ENCODE peak calls at places on chromosomes 1 and 21, in eight cellular contexts. R is left ventricle myocardium inferior; N is endothelial cell of umbilical vein; E is left lung; W is hepatocyte; F is stomach; D is CD4-positive, alpha-beta memory T cell; Z is heart left ventricle. X is an unnamed sample. For H3K4me1, the result is how much of the 10 kb centered on the place peaks cover.

GRCh38 chr1:50271968-50272578 is 151.2 kb downstream of the DMRTA2 start:
- DNase-seq in Z (peak), F (peak), D (no peak), E (no peak), W (peak), R (peak), N (peak), X (no peak)

GRCh38 chr1:199067483-199067882 is 428.6 kb downstream of the PTPRC start:
- DNase-seq in F (no peak), R (no peak), N (no peak), W (no peak), D (no peak), Z (no peak), E (no peak), X (no peak)

GRCh38 chr1:152888126-152888525 is 10.0 kb downstream of the SMCP start:
- DNase-seq in R (no peak), Z (no peak), E (no peak), F (no peak), N (no peak), D (no peak), W (no peak), X (no peak)

GRCh38 chr1:79792212-79792575 is 785.7 kb upstream of the ADGRL4 start:
- DNase-seq in F (no peak), Z (no peak), R (no peak), W (peak), N (no peak), E (no peak), D (no peak), X (no peak)

GRCh38 chr1:221517961-221518360 is 223.9 kb downstream of the DUSP10 start:
- DNase-seq in F (no peak), W (no peak), D (no peak), Z (no peak), N (no peak), R (no peak), E (no peak), X (no peak)

GRCh38 chr1:24427469-24427862 is 11.9 kb downstream of the NIPAL3 start:
- DNase-seq in W (no peak), E (no peak), N (no peak), R (no peak), F (no peak), D (no peak), Z (no peak), X (no peak)

GRCh38 chr1:160168609-160169369 is 17.4 kb downstream of the ATP1A4 start:
- DNase-seq in W (no peak), F (no peak), D (no peak), E (no peak), R (no peak), Z (no peak), N (no peak), X (no peak)

GRCh38 chr1:222124602-222125001 is 382.7 kb upstream of the DUSP10 start:
- DNase-seq in N (no peak), E (no peak), Z (no peak), R (no peak), F (no peak), W (no peak), D (no peak), X (no peak)

GRCh38 chr1:112337028-112337531 is 58.9 kb upstream of the CTTNBP2NL start:
- DNase-seq in Z (peak), N (peak), D (no peak), F (peak), W (peak), R (peak), E (peak), X (no peak)

GRCh38 chr1:214586621-214587020 is 16.4 kb upstream of the CENPF start:
- DNase-seq in F (no peak), Z (no peak), W (no peak), D (no peak), N (no peak), E (no peak), R (no peak), X (no peak)

GRCh38 chr1:59761440-59761839 is 53.3 kb upstream of the HOOK1 start:
- DNase-seq in F (no peak), W (no peak), R (no peak), E (no peak), D (no peak), N (no peak), Z (no peak), X (no peak)

GRCh38 chr1:184386271-184387068 is at the start of gene C1orf21:
- DNase-seq in R (peak), N (peak), D (peak), W (peak), F (peak), E (peak), Z (peak), X (peak)

GRCh38 chr1:118247593-118247992 is 62.6 kb upstream of the SPAG17 start:
- DNase-seq in E (no peak), R (no peak), F (no peak), D (no peak), W (no peak), N (no peak), Z (no peak), X (no peak)

GRCh38 chr1:32782086-32782485 is 35.1 kb downstream of the YARS1 start:
- DNase-seq in E (no peak), F (no peak), N (peak), W (no peak), D (no peak), Z (no peak), R (no peak), X (no peak)

GRCh38 chr21:41228006-41228370 is 60.0 kb downstream of the BACE2 start:
- DNase-seq in R (no peak), E (no peak), W (peak), Z (no peak), F (no peak), D (no peak), N (no peak), X (no peak)

GRCh38 chr1:183571678-183572268 is 18.5 kb downstream of the NCF2 start:
- DNase-seq in R (no peak), F (no peak), E (no peak), D (no peak), N (no peak), W (no peak), Z (no peak), X (no peak)

GRCh38 chr1:85361106-85361505 is 84.7 kb upstream of the BCL10 start:
- DNase-seq in F (no peak), Z (peak), W (no peak), E (no peak), N (peak), R (no peak), D (no peak), X (no peak)

GRCh38 chr1:23751050-23751814 is 8.0 kb downstream of the ELOA start:
- DNase-seq in N (peak), W (peak), D (no peak), E (no peak), Z (peak), R (no peak), F (peak), X (no peak)

GRCh38 chr1:54409156-54410142 is 3.3 kb upstream of the SSBP3 start:
- DNase-seq in Z (no peak), E (no peak), R (no peak), D (no peak), W (no peak), F (peak), N (no peak), X (no peak)

GRCh38 chr1:234840843-234841242 is 230.9 kb upstream of the IRF2BP2 start:
- DNase-seq in W (no peak), F (no peak), D (no peak), N (no peak), R (no peak), E (peak), Z (no peak), X (no peak)

GRCh38 chr1:38071530-38072266 is 25.1 kb upstream of the POU3F1 start:
- DNase-seq in Z (no peak), F (no peak), D (no peak), W (peak), N (peak), R (no peak), E (no peak), X (no peak)

GRCh38 chr1:93775224-93775623 is 93.6 kb upstream of the BCAR3 start:
- DNase-seq in R (no peak), D (no peak), Z (no peak), W (no peak), N (no peak), F (no peak), E (peak), X (no peak)

GRCh38 chr1:168386949-168387586 is 106.4 kb downstream of the TBX19 start:
- DNase-seq in D (peak), R (no peak), N (no peak), Z (no peak), W (peak), F (peak), E (peak), X (peak)

GRCh38 chr1:6224733-6225132 is 11.0 kb downstream of the ICMT start:
- DNase-seq in D (no peak), Z (no peak), E (no peak), N (no peak), W (peak), F (no peak), R (no peak), X (no peak)

DNA sequence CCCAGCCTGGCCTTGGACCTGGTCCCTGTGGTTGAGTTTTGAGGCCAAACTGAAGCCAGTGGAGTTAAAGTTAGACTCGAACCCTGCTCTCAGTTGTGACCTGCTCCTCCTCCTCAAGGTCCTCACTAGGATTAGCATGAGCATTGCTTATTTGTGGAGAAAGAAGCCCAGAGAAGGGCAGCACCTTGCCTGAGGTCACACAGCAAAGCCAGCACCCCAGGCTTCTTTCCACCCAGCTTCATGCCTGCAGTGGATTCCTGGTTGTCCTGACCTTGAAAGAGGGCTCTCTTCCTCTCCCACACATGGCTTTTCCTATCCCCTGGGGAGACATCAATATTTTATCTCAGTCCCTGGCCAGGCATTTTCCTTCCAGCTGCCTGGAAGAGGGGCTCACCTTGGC is 2.8 kb downstream of the LDLRAP1 start:
- DNase-seq in W (no peak), Z (no peak), N (no peak), E (no peak), F (no peak), D (no peak), R (no peak), X (no peak)
- H3K4me1 ChIP-seq in W (under half), Z (half or more), N (under half), E (under half), F (half or more), D (half or more), R (half or more), X (under half)

GRCh38 chr1:107691542-107691941 is 273.4 kb downstream of the VAV3 start:
- DNase-seq in E (no peak), F (no peak), D (no peak), W (no peak), N (no peak), R (no peak), Z (no peak), X (no peak)
- H3K4me3 ChIP-seq in E (no peak), F (no peak), D (no peak), W (no peak), N (no peak), R (no peak), Z (no peak), X (no peak)

GRCh38 chr1:179873366-179873978 is 4.1 kb downstream of the TOR1AIP2 start:
- DNase-seq in R (no peak), E (no peak), N (no peak), Z (no peak), W (no peak), F (no peak), D (no peak), X (no peak)
- H3K4me1 ChIP-seq in R (half or more), E (under half), N (under half), Z (under half), W (under half), F (half or more), D (under half), X (under half)

GRCh38 chr21:29638761-29639327 is 301.0 kb downstream of the GRIK1 start:
- DNase-seq in E (no peak), F (no peak), W (no peak), N (no peak), R (no peak), D (no peak), Z (no peak), X (no peak)
- H3K4me3 ChIP-seq in E (no peak), F (no peak), W (no peak), N (no peak), R (no peak), D (no peak), Z (no peak), X (no peak)

DNA sequence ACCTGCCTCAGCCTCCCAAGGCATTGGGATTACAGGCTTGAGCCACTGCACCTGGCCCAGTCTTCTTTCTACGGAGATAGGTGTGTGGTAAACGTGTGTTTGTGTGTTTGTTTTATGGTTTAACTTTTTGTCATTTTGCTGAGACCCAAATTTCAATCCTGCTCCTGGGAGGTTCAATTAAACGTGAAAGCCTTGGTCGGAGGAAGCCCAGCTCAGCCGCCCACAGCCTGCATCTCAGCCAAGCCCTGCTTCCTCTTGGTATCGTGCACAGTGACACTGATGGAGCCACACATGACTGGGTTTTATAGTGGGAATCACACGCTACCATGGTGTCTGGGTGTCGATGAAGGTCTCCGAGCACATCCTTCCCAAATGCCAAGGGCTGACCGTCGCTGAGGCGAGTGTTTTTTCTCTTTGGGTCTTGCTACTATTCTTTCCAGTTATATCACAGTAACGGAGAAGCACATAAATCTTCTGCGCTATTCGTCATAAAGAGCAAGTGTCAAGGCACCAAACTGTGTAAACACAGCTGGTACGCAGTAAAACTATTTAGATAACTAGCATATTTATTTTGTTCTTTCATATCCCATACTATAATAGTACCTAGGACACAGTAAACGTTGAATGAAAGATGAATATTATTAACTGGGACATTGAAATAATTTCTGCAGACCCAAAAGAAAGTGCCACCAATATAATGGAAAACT is 39.3 kb downstream of the HLCS start:
- DNase-seq in E (no peak), R (no peak), D (no peak), Z (no peak), F (no peak), W (no peak), N (no peak), X (no peak)
- H3K4me1 ChIP-seq in E (under half), R (under half), D (under half), Z (under half), F (under half), W (under half), N (under half), X (under half)

DNA sequence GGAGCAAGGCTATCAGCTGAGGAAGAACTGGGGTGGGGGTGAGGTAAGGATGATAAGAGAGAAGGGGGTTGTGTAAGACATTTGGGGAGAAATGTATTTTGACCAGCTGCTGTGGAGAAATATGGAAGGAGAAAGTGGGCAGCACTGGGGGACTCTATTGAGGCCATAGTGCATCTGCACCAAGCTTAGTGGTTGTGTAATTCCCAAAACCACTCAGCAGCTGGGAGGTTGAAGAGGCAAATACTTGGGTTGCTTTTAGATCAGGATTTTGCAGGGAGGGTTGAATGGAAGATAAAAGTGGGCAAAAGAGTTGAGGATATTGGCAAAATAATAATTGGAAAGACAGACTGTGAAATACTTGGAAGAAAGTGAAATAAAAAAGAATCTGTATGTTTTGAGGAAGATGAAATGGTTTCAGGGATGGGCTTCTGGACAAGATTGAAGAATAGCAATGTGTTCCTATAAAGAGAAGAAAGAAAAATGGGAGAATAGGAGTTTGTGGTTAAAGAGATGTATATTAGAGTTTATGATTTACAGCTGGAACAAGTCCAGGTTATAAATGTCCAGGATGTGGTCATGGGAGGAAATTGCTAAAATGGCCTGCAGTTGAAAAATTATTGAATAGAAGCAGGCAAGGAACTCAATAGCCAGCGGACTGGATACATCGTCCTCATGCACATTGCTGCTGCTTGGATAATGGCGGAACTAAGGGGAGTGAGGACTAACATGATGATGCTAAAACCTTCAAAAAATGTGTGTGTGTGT is 162.7 kb downstream of the DNM3 start:
- DNase-seq in E (no peak), R (no peak), W (no peak), D (no peak), F (no peak), Z (no peak), N (no peak), X (no peak)
- H3K4me3 ChIP-seq in E (no peak), R (no peak), W (no peak), D (no peak), F (no peak), Z (no peak), N (no peak), X (no peak)

DNA sequence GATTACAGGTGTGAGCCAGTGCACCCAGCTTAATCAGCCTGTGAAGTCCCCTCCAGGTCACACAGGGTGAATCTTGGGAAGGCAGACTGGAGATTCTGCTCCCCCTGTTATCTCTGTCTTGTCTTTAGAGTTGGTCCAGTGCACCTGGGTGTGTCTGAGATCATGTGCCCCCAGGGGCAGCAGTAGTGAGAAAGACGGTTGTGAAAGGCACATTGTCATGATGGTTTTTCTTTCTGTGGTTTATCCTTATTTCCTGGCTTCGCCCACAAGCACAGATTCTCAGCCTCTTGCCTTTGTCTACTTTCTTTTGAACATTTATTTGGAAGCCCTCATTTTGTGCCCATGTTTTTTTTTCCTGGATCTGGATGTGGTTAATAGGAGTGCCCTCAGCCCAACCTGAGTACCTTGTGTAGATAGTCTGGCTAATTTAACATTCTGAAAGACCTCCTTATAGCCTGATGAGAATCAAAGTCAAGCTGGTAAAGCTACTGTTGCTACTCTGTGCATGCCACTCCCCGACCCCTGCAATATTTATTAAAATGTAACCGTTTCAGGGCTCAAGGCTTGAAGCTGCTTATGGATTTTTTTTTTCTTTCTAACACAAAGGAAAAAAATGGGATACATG is 23.7 kb downstream of the UCK2 start:
- DNase-seq in W (no peak), N (no peak), R (no peak), D (no peak), E (no peak), F (no peak), Z (no peak), X (no peak)
- H3K4me1 ChIP-seq in W (under half), N (under half), R (under half), D (under half), E (under half), F (under half), Z (under half), X (under half)

DNA sequence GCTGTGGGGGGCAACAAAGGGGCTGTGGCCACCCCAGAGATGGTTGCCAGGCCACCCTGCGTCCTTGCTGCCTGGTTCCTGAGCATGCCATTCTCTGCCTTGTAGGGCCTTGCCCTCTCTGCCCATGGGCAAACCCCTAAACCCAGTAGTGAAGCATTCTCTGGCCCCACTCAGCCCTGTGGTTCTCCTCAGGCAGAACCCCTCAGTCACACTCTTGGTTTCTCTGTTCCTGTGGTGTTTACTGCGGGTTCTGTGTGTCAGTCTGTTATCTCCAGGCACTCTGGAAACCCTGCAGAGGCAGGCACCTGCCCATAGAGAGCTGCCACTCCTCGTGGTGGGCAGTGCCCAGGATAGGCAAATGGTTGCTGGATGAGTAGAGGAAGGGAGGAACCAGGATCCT is 41.1 kb upstream of the IL19 start:
- DNase-seq in E (no peak), R (no peak), D (no peak), N (no peak), W (no peak), F (peak), Z (no peak), X (no peak)
- H3K4me3 ChIP-seq in E (no peak), R (no peak), D (no peak), N (no peak), W (no peak), F (no peak), Z (no peak), X (no peak)